ENCODE peak calls at places on chromosome 4, in nine cellular contexts. One of them, this sample, is unnamed.

GRCh38 chr4:177726111-177726510 is 283.9 kb upstream of the AGA start:
- DNase-seq in AG04450: no peak
- DNase-seq in activated CD4-positive, alpha-beta T cell treated with anti-CD3 and anti-CD28 coated beads, Interleukin-2, amount 10 ng/mL, durations not matched to agents 7 days and 5 days: no peak
- DNase-seq in SHP77 treated with DMSO at 0.1 percent for 48 hours: no peak
- DNase-seq in stimulated activated naive B cell treated with anti-CD40 and anti-IgM and Interleukin-4, amounts not matched to agents 10 μg/mL and 1 μg/mL and 100 μg/mL, for 72 hours: no peak
- DNase-seq in neural crest cell: no peak
- DNase-seq in iPS-NIHi11: no peak
- DNase-seq in left kidney: no peak
- DNase-seq in MCF 10A: peak
- DNase-seq in this sample: no peak

GRCh38 chr4:184684491-184685189 is 35.1 kb downstream of the PRIMPOL start:
- DNase-seq in AG04450: no peak
- DNase-seq in activated CD4-positive, alpha-beta T cell treated with anti-CD3 and anti-CD28 coated beads, Interleukin-2, amount 10 ng/mL, durations not matched to agents 7 days and 5 days: no peak
- DNase-seq in SHP77 treated with DMSO at 0.1 percent for 48 hours: no peak
- DNase-seq in stimulated activated naive B cell treated with anti-CD40 and anti-IgM and Interleukin-4, amounts not matched to agents 10 μg/mL and 1 μg/mL and 100 μg/mL, for 72 hours: no peak
- DNase-seq in neural crest cell: no peak
- DNase-seq in iPS-NIHi11: no peak
- DNase-seq in left kidney: no peak
- DNase-seq in MCF 10A: no peak
- DNase-seq in this sample: no peak

GRCh38 chr4:184397516-184398163 is 76.7 kb downstream of the IRF2 start:
- DNase-seq in AG04450: no peak
- DNase-seq in activated CD4-positive, alpha-beta T cell treated with anti-CD3 and anti-CD28 coated beads, Interleukin-2, amount 10 ng/mL, durations not matched to agents 7 days and 5 days: no peak
- DNase-seq in SHP77 treated with DMSO at 0.1 percent for 48 hours: no peak
- DNase-seq in stimulated activated naive B cell treated with anti-CD40 and anti-IgM and Interleukin-4, amounts not matched to agents 10 μg/mL and 1 μg/mL and 100 μg/mL, for 72 hours: no peak
- DNase-seq in neural crest cell: no peak
- DNase-seq in iPS-NIHi11: no peak
- DNase-seq in left kidney: no peak
- DNase-seq in MCF 10A: no peak
- DNase-seq in this sample: peak

GRCh38 chr4:153651041-153651960 is 32.8 kb upstream of the TLR2 start:
- DNase-seq in AG04450: no peak
- DNase-seq in activated CD4-positive, alpha-beta T cell treated with anti-CD3 and anti-CD28 coated beads, Interleukin-2, amount 10 ng/mL, durations not matched to agents 7 days and 5 days: peak
- DNase-seq in SHP77 treated with DMSO at 0.1 percent for 48 hours: no peak
- DNase-seq in stimulated activated naive B cell treated with anti-CD40 and anti-IgM and Interleukin-4, amounts not matched to agents 10 μg/mL and 1 μg/mL and 100 μg/mL, for 72 hours: no peak
- DNase-seq in neural crest cell: no peak
- DNase-seq in iPS-NIHi11: no peak
- DNase-seq in left kidney: no peak
- DNase-seq in MCF 10A: peak
- DNase-seq in this sample: peak

GRCh38 chr4:7043521-7044414 is 596 bp downstream of the TADA2B start:
- DNase-seq in AG04450: no peak
- DNase-seq in activated CD4-positive, alpha-beta T cell treated with anti-CD3 and anti-CD28 coated beads, Interleukin-2, amount 10 ng/mL, durations not matched to agents 7 days and 5 days: peak
- DNase-seq in SHP77 treated with DMSO at 0.1 percent for 48 hours: no peak
- DNase-seq in stimulated activated naive B cell treated with anti-CD40 and anti-IgM and Interleukin-4, amounts not matched to agents 10 μg/mL and 1 μg/mL and 100 μg/mL, for 72 hours: peak
- DNase-seq in neural crest cell: no peak
- DNase-seq in iPS-NIHi11: no peak
- DNase-seq in left kidney: peak
- DNase-seq in MCF 10A: peak
- DNase-seq in this sample: no peak

GRCh38 chr4:31645211-31645610 is 925.0 kb downstream of the PCDH7 start:
- DNase-seq in AG04450: no peak
- DNase-seq in activated CD4-positive, alpha-beta T cell treated with anti-CD3 and anti-CD28 coated beads, Interleukin-2, amount 10 ng/mL, durations not matched to agents 7 days and 5 days: no peak
- DNase-seq in SHP77 treated with DMSO at 0.1 percent for 48 hours: no peak
- DNase-seq in stimulated activated naive B cell treated with anti-CD40 and anti-IgM and Interleukin-4, amounts not matched to agents 10 μg/mL and 1 μg/mL and 100 μg/mL, for 72 hours: no peak
- DNase-seq in neural crest cell: no peak
- DNase-seq in iPS-NIHi11: no peak
- DNase-seq in left kidney: no peak
- DNase-seq in MCF 10A: no peak
- DNase-seq in this sample: no peak

GRCh38 chr4:13922459-13922858 is 294.9 kb upstream of the BOD1L1 start:
- DNase-seq in AG04450: no peak
- DNase-seq in activated CD4-positive, alpha-beta T cell treated with anti-CD3 and anti-CD28 coated beads, Interleukin-2, amount 10 ng/mL, durations not matched to agents 7 days and 5 days: no peak
- DNase-seq in SHP77 treated with DMSO at 0.1 percent for 48 hours: no peak
- DNase-seq in stimulated activated naive B cell treated with anti-CD40 and anti-IgM and Interleukin-4, amounts not matched to agents 10 μg/mL and 1 μg/mL and 100 μg/mL, for 72 hours: no peak
- DNase-seq in neural crest cell: no peak
- DNase-seq in iPS-NIHi11: no peak
- DNase-seq in left kidney: no peak
- DNase-seq in MCF 10A: no peak
- DNase-seq in this sample: no peak

GRCh38 chr4:102541708-102542107 is 40.5 kb downstream of the NFKB1 start:
- DNase-seq in AG04450: no peak
- DNase-seq in activated CD4-positive, alpha-beta T cell treated with anti-CD3 and anti-CD28 coated beads, Interleukin-2, amount 10 ng/mL, durations not matched to agents 7 days and 5 days: peak
- DNase-seq in SHP77 treated with DMSO at 0.1 percent for 48 hours: no peak
- DNase-seq in stimulated activated naive B cell treated with anti-CD40 and anti-IgM and Interleukin-4, amounts not matched to agents 10 μg/mL and 1 μg/mL and 100 μg/mL, for 72 hours: no peak
- DNase-seq in neural crest cell: no peak
- DNase-seq in iPS-NIHi11: peak
- DNase-seq in left kidney: no peak
- DNase-seq in MCF 10A: peak
- DNase-seq in this sample: no peak

GRCh38 chr4:16889945-16890344 is 8.5 kb downstream of the LDB2 start:
- DNase-seq in AG04450: no peak
- DNase-seq in activated CD4-positive, alpha-beta T cell treated with anti-CD3 and anti-CD28 coated beads, Interleukin-2, amount 10 ng/mL, durations not matched to agents 7 days and 5 days: no peak
- DNase-seq in SHP77 treated with DMSO at 0.1 percent for 48 hours: no peak
- DNase-seq in stimulated activated naive B cell treated with anti-CD40 and anti-IgM and Interleukin-4, amounts not matched to agents 10 μg/mL and 1 μg/mL and 100 μg/mL, for 72 hours: no peak
- DNase-seq in neural crest cell: no peak
- DNase-seq in iPS-NIHi11: no peak
- DNase-seq in left kidney: no peak
- DNase-seq in MCF 10A: no peak
- DNase-seq in this sample: no peak

GRCh38 chr4:80730158-80730557 is 300.4 kb upstream of the BMP3 start:
- DNase-seq in AG04450: no peak
- DNase-seq in activated CD4-positive, alpha-beta T cell treated with anti-CD3 and anti-CD28 coated beads, Interleukin-2, amount 10 ng/mL, durations not matched to agents 7 days and 5 days: no peak
- DNase-seq in SHP77 treated with DMSO at 0.1 percent for 48 hours: no peak
- DNase-seq in stimulated activated naive B cell treated with anti-CD40 and anti-IgM and Interleukin-4, amounts not matched to agents 10 μg/mL and 1 μg/mL and 100 μg/mL, for 72 hours: no peak
- DNase-seq in neural crest cell: no peak
- DNase-seq in iPS-NIHi11: no peak
- DNase-seq in left kidney: no peak
- DNase-seq in MCF 10A: no peak
- DNase-seq in this sample: no peak

GRCh38 chr4:7186516-7187296 is 5.6 kb upstream of the SORCS2 start:
- DNase-seq in AG04450: no peak
- DNase-seq in activated CD4-positive, alpha-beta T cell treated with anti-CD3 and anti-CD28 coated beads, Interleukin-2, amount 10 ng/mL, durations not matched to agents 7 days and 5 days: no peak
- DNase-seq in SHP77 treated with DMSO at 0.1 percent for 48 hours: no peak
- DNase-seq in stimulated activated naive B cell treated with anti-CD40 and anti-IgM and Interleukin-4, amounts not matched to agents 10 μg/mL and 1 μg/mL and 100 μg/mL, for 72 hours: no peak
- DNase-seq in neural crest cell: no peak
- DNase-seq in iPS-NIHi11: no peak
- DNase-seq in left kidney: no peak
- DNase-seq in MCF 10A: no peak
- DNase-seq in this sample: no peak

GRCh38 chr4:87442889-87443288 is 20.5 kb downstream of the NUDT9 start:
- DNase-seq in AG04450: no peak
- DNase-seq in activated CD4-positive, alpha-beta T cell treated with anti-CD3 and anti-CD28 coated beads, Interleukin-2, amount 10 ng/mL, durations not matched to agents 7 days and 5 days: no peak
- DNase-seq in SHP77 treated with DMSO at 0.1 percent for 48 hours: no peak
- DNase-seq in stimulated activated naive B cell treated with anti-CD40 and anti-IgM and Interleukin-4, amounts not matched to agents 10 μg/mL and 1 μg/mL and 100 μg/mL, for 72 hours: no peak
- DNase-seq in neural crest cell: no peak
- DNase-seq in iPS-NIHi11: no peak
- DNase-seq in left kidney: no peak
- DNase-seq in MCF 10A: no peak
- DNase-seq in this sample: no peak

GRCh38 chr4:71472946-71473345 is 134.1 kb downstream of the SLC4A4 start:
- DNase-seq in AG04450: peak
- DNase-seq in activated CD4-positive, alpha-beta T cell treated with anti-CD3 and anti-CD28 coated beads, Interleukin-2, amount 10 ng/mL, durations not matched to agents 7 days and 5 days: no peak
- DNase-seq in SHP77 treated with DMSO at 0.1 percent for 48 hours: no peak
- DNase-seq in stimulated activated naive B cell treated with anti-CD40 and anti-IgM and Interleukin-4, amounts not matched to agents 10 μg/mL and 1 μg/mL and 100 μg/mL, for 72 hours: no peak
- DNase-seq in neural crest cell: no peak
- DNase-seq in iPS-NIHi11: no peak
- DNase-seq in left kidney: no peak
- DNase-seq in MCF 10A: peak
- DNase-seq in this sample: no peak

GRCh38 chr4:144820115-144820514 is 174.2 kb downstream of the HHIP start:
- DNase-seq in AG04450: no peak
- DNase-seq in activated CD4-positive, alpha-beta T cell treated with anti-CD3 and anti-CD28 coated beads, Interleukin-2, amount 10 ng/mL, durations not matched to agents 7 days and 5 days: no peak
- DNase-seq in SHP77 treated with DMSO at 0.1 percent for 48 hours: no peak
- DNase-seq in stimulated activated naive B cell treated with anti-CD40 and anti-IgM and Interleukin-4, amounts not matched to agents 10 μg/mL and 1 μg/mL and 100 μg/mL, for 72 hours: no peak
- DNase-seq in neural crest cell: no peak
- DNase-seq in iPS-NIHi11: no peak
- DNase-seq in left kidney: no peak
- DNase-seq in MCF 10A: no peak
- DNase-seq in this sample: no peak

GRCh38 chr4:174045381-174045780 is 238.1 kb downstream of the FBXO8 start:
- DNase-seq in AG04450: no peak
- DNase-seq in activated CD4-positive, alpha-beta T cell treated with anti-CD3 and anti-CD28 coated beads, Interleukin-2, amount 10 ng/mL, durations not matched to agents 7 days and 5 days: no peak
- DNase-seq in SHP77 treated with DMSO at 0.1 percent for 48 hours: no peak
- DNase-seq in stimulated activated naive B cell treated with anti-CD40 and anti-IgM and Interleukin-4, amounts not matched to agents 10 μg/mL and 1 μg/mL and 100 μg/mL, for 72 hours: no peak
- DNase-seq in neural crest cell: no peak
- DNase-seq in iPS-NIHi11: no peak
- DNase-seq in left kidney: no peak
- DNase-seq in MCF 10A: no peak
- DNase-seq in this sample: no peak

GRCh38 chr4:74618659-74619058 is 173.7 kb downstream of the AREG start:
- DNase-seq in AG04450: no peak
- DNase-seq in activated CD4-positive, alpha-beta T cell treated with anti-CD3 and anti-CD28 coated beads, Interleukin-2, amount 10 ng/mL, durations not matched to agents 7 days and 5 days: no peak
- DNase-seq in SHP77 treated with DMSO at 0.1 percent for 48 hours: no peak
- DNase-seq in stimulated activated naive B cell treated with anti-CD40 and anti-IgM and Interleukin-4, amounts not matched to agents 10 μg/mL and 1 μg/mL and 100 μg/mL, for 72 hours: no peak
- DNase-seq in neural crest cell: no peak
- DNase-seq in iPS-NIHi11: no peak
- DNase-seq in left kidney: no peak
- DNase-seq in MCF 10A: peak
- DNase-seq in this sample: no peak

GRCh38 chr4:23135792-23136645 is 443.3 kb downstream of the GBA3 start:
- DNase-seq in AG04450: no peak
- DNase-seq in activated CD4-positive, alpha-beta T cell treated with anti-CD3 and anti-CD28 coated beads, Interleukin-2, amount 10 ng/mL, durations not matched to agents 7 days and 5 days: peak
- DNase-seq in SHP77 treated with DMSO at 0.1 percent for 48 hours: peak
- DNase-seq in stimulated activated naive B cell treated with anti-CD40 and anti-IgM and Interleukin-4, amounts not matched to agents 10 μg/mL and 1 μg/mL and 100 μg/mL, for 72 hours: no peak
- DNase-seq in neural crest cell: peak
- DNase-seq in iPS-NIHi11: peak
- DNase-seq in left kidney: peak
- DNase-seq in MCF 10A: peak
- DNase-seq in this sample: no peak

GRCh38 chr4:10721616-10722015 is 37.0 kb upstream of the CLNK start:
- DNase-seq in AG04450: no peak
- DNase-seq in activated CD4-positive, alpha-beta T cell treated with anti-CD3 and anti-CD28 coated beads, Interleukin-2, amount 10 ng/mL, durations not matched to agents 7 days and 5 days: no peak
- DNase-seq in SHP77 treated with DMSO at 0.1 percent for 48 hours: peak
- DNase-seq in stimulated activated naive B cell treated with anti-CD40 and anti-IgM and Interleukin-4, amounts not matched to agents 10 μg/mL and 1 μg/mL and 100 μg/mL, for 72 hours: no peak
- DNase-seq in neural crest cell: no peak
- DNase-seq in iPS-NIHi11: no peak
- DNase-seq in left kidney: no peak
- DNase-seq in MCF 10A: no peak
- DNase-seq in this sample: no peak

GRCh38 chr4:108644237-108644636 is 6.2 kb upstream of the OSTC start:
- DNase-seq in AG04450: no peak
- DNase-seq in activated CD4-positive, alpha-beta T cell treated with anti-CD3 and anti-CD28 coated beads, Interleukin-2, amount 10 ng/mL, durations not matched to agents 7 days and 5 days: no peak
- DNase-seq in SHP77 treated with DMSO at 0.1 percent for 48 hours: no peak
- DNase-seq in stimulated activated naive B cell treated with anti-CD40 and anti-IgM and Interleukin-4, amounts not matched to agents 10 μg/mL and 1 μg/mL and 100 μg/mL, for 72 hours: no peak
- DNase-seq in neural crest cell: no peak
- DNase-seq in iPS-NIHi11: no peak
- DNase-seq in left kidney: no peak
- DNase-seq in MCF 10A: no peak
- DNase-seq in this sample: no peak

GRCh38 chr4:42172391-42172790 is 19.9 kb upstream of the BEND4 start:
- DNase-seq in AG04450: no peak
- DNase-seq in activated CD4-positive, alpha-beta T cell treated with anti-CD3 and anti-CD28 coated beads, Interleukin-2, amount 10 ng/mL, durations not matched to agents 7 days and 5 days: no peak
- DNase-seq in SHP77 treated with DMSO at 0.1 percent for 48 hours: no peak
- DNase-seq in stimulated activated naive B cell treated with anti-CD40 and anti-IgM and Interleukin-4, amounts not matched to agents 10 μg/mL and 1 μg/mL and 100 μg/mL, for 72 hours: no peak
- DNase-seq in neural crest cell: peak
- DNase-seq in iPS-NIHi11: no peak
- DNase-seq in left kidney: no peak
- DNase-seq in MCF 10A: no peak
- DNase-seq in this sample: no peak

GRCh38 chr4:7646384-7647061 is 211.8 kb upstream of the PSAPL1 start:
- DNase-seq in AG04450: no peak
- DNase-seq in activated CD4-positive, alpha-beta T cell treated with anti-CD3 and anti-CD28 coated beads, Interleukin-2, amount 10 ng/mL, durations not matched to agents 7 days and 5 days: no peak
- DNase-seq in SHP77 treated with DMSO at 0.1 percent for 48 hours: no peak
- DNase-seq in stimulated activated naive B cell treated with anti-CD40 and anti-IgM and Interleukin-4, amounts not matched to agents 10 μg/mL and 1 μg/mL and 100 μg/mL, for 72 hours: no peak
- DNase-seq in neural crest cell: no peak
- DNase-seq in iPS-NIHi11: no peak
- DNase-seq in left kidney: no peak
- DNase-seq in MCF 10A: no peak
- DNase-seq in this sample: no peak

This sample was measured in hippocampal formation.